ENCODE peak calls at places on chromosomes 5 and 9, in five cellular contexts. K is lung; I is CD8-positive, alpha-beta T cell; N is HepG2; Y is CD4-positive, alpha-beta memory T cell. B is an unnamed sample.

GRCh38 chr9:20315672-20316071 is 306.6 kb downstream of the MLLT3 start:
- DNase-seq in N (no peak), I (no peak), K (no peak), Y (no peak), B (no peak)

GRCh38 chr9:98768344-98768743 is 28.0 kb downstream of the ANKS6 start:
- DNase-seq in I (no peak), Y (no peak), K (no peak), N (no peak), B (no peak)

GRCh38 chr5:126516133-126516532 is 78.9 kb downstream of the ALDH7A1 start:
- DNase-seq in Y (no peak), I (no peak), K (no peak), N (no peak), B (no peak)

GRCh38 chr9:87606921-87607521 is 109.4 kb downstream of the DAPK1 start:
- DNase-seq in I (no peak), Y (no peak), N (no peak), K (no peak), B (no peak)

GRCh38 chr5:137085206-137085605 is 413.9 kb downstream of the SPOCK1 start:
- DNase-seq in N (no peak), I (no peak), Y (no peak), K (no peak), B (no peak)

GRCh38 chr9:131986576-131986975 is 93.1 kb downstream of the MED27 start:
- DNase-seq in Y (no peak), N (no peak), I (no peak), K (no peak), B (no peak)

GRCh38 chr5:159341914-159342313 is 11.6 kb upstream of the IL12B start:
- DNase-seq in K (peak; percentile 84), Y (peak; percentile 79), N (peak; percentile 62), I (peak; percentile 69), B (peak; percentile 12)

GRCh38 chr9:134411451-134412297 is 85.4 kb downstream of the RXRA start:
- DNase-seq in K (no peak), N (no peak), Y (no peak), I (no peak), B (no peak)

GRCh38 chr5:174166231-174167079 is 120.9 kb downstream of the NSG2 start:
- DNase-seq in I (no peak), K (no peak), N (no peak), Y (no peak), B (no peak)

GRCh38 chr5:152288499-152288898 is 116.6 kb downstream of the NMUR2 start:
- DNase-seq in I (no peak), Y (no peak), N (no peak), K (no peak), B (peak; percentile 14)

GRCh38 chr5:88548136-88548535 is 279.5 kb upstream of the TMEM161B start:
- DNase-seq in Y (no peak), N (no peak), K (no peak), I (no peak), B (no peak)

GRCh38 chr5:136047858-136048257 is 19.1 kb downstream of the TGFBI start:
- DNase-seq in I (no peak), K (no peak), N (no peak), Y (no peak), B (no peak)

GRCh38 chr5:107519900-107520354 is 150.8 kb downstream of the EFNA5 start:
- DNase-seq in K (no peak), Y (no peak), I (no peak), N (no peak), B (no peak)

GRCh38 chr5:160693831-160694473 is 158.1 kb downstream of the ATP10B start:
- DNase-seq in K (no peak), I (no peak), N (no peak), Y (no peak), B (no peak)

GRCh38 chr5:33148076-33148501 is 292.7 kb upstream of the TARS1 start:
- DNase-seq in N (peak; percentile 14), I (no peak), Y (no peak), K (no peak), B (no peak)

GRCh38 chr5:40437452-40437861 is 242.3 kb upstream of the PTGER4 start:
- DNase-seq in I (peak; percentile 27), K (no peak), N (no peak), Y (peak; percentile 29), B (no peak)

GRCh38 chr9:108544866-108545265 is 310.9 kb downstream of the ACTL7B start:
- DNase-seq in Y (no peak), N (no peak), K (no peak), I (no peak), B (no peak)

GRCh38 chr9:92611621-92612275 is 58.2 kb downstream of the IPPK start:
- DNase-seq in I (no peak), N (no peak), K (no peak), Y (no peak), B (no peak)

GRCh38 chr9:73863924-73864323 is 633.2 kb upstream of the RORB start:
- DNase-seq in Y (no peak), K (no peak), N (no peak), I (no peak), B (no peak)

GRCh38 chr5:134458234-134458633 is 46.6 kb upstream of the CDKN2AIPNL start:
- DNase-seq in K (no peak), I (no peak), N (no peak), Y (no peak), B (no peak)

GRCh38 chr5:157166494-157167218 is 592 bp upstream of the GARIN3 start:
- DNase-seq in Y (no peak), K (no peak), I (no peak), N (no peak), B (no peak)

GRCh38 chr9:14198544-14199510 is 115.1 kb downstream of the NFIB start:
- DNase-seq in N (no peak), K (no peak), I (no peak), Y (no peak), B (no peak)

GRCh38 chr9:116939605-116940004 is 252.5 kb downstream of the TRIM32 start:
- DNase-seq in I (no peak), Y (no peak), K (no peak), N (no peak), B (no peak)

GRCh38 chr9:130530932-130531331 is 48.4 kb upstream of the FUBP3 start:
- DNase-seq in I (no peak), N (peak; percentile 36), K (no peak), Y (no peak), B (no peak)

GRCh38 chr5:67879619-67880357 is 335.8 kb upstream of the PIK3R1 start:
- DNase-seq in K (no peak), I (no peak), Y (no peak), N (peak; percentile 3), B (no peak)

GRCh38 chr5:116466740-116467139 is 107.9 kb downstream of the SEMA6A start:
- DNase-seq in N (no peak), Y (no peak), K (no peak), I (no peak), B (no peak)

GRCh38 chr5:133939668-133940067 is 28.8 kb downstream of the C5orf15 start:
- DNase-seq in N (no peak), I (no peak), Y (no peak), K (no peak), B (no peak)

GRCh38 chr9:7273575-7273974 is 515.8 kb downstream of the KDM4C start:
- DNase-seq in I (no peak), K (no peak), N (no peak), Y (no peak), B (no peak)

GRCh38 chr9:78210841-78211301 is 25.0 kb upstream of the CEP78 start:
- DNase-seq in K (no peak), N (no peak), Y (peak; percentile 45), I (no peak), B (no peak)

GRCh38 chr9:3842839-3843238 is 317.0 kb upstream of the RFX3 start:
- DNase-seq in Y (no peak), I (no peak), K (no peak), N (no peak), B (no peak)

GRCh38 chr9:136886610-136887597 is 588 bp downstream of the TRAF2 start:
- DNase-seq in K (no peak), N (no peak), Y (no peak), I (no peak), B (no peak)

GRCh38 chr9:132214027-132214622 is 52.3 kb downstream of the NTNG2 start:
- DNase-seq in N (no peak), I (no peak), K (peak; percentile 77), Y (no peak), B (peak; percentile 57)

GRCh38 chr5:173697931-173698579 is 81.6 kb upstream of the BOD1 start:
- DNase-seq in I (no peak), Y (no peak), K (no peak), N (no peak), B (no peak)

GRCh38 chr5:34658023-34658422 is 1.9 kb downstream of the RAI14 start:
- DNase-seq in Y (no peak), N (peak; percentile 10), K (no peak), I (no peak), B (no peak)

GRCh38 chr5:34656700-34657549 is 797 bp downstream of the RAI14 start:
- DNase-seq in N (no peak), Y (peak; percentile 2), I (no peak), K (no peak), B (no peak)

GRCh38 chr5:34657550-34657921 is 1.4 kb downstream of the RAI14 start:
- DNase-seq in Y (no peak), K (no peak), N (peak; percentile 16), I (no peak), B (no peak)

GRCh38 chr5:34660444-34660843 is 4.3 kb downstream of the RAI14 start:
- DNase-seq in N (no peak), K (no peak), I (no peak), Y (no peak), B (no peak)

GRCh38 chr5:34659168-34659567 is 3.0 kb downstream of the RAI14 start:
- DNase-seq in Y (no peak), I (no peak), N (no peak), K (no peak), B (no peak)
- H3K4me1 ChIP-seq in Y (peaks cover 15% of the 10 kb centered on the region), I (peaks cover 15% of the 10 kb centered on the region), N (peaks cover 25% of the 10 kb centered on the region), K (peaks cover 11% of the 10 kb centered on the region), B (peaks cover 47% of the 10 kb centered on the region)

GRCh38 chr5:121885630-121886029 is 33.9 kb downstream of the FTMT start:
- DNase-seq in K (no peak), N (no peak), Y (no peak), I (no peak), B (no peak)
- H3K27ac ChIP-seq in K (no peak overlapping the region), N (no peak overlapping the region), Y (no peak overlapping the region), I (no peak overlapping the region), B (no peak overlapping the region)

DNA sequence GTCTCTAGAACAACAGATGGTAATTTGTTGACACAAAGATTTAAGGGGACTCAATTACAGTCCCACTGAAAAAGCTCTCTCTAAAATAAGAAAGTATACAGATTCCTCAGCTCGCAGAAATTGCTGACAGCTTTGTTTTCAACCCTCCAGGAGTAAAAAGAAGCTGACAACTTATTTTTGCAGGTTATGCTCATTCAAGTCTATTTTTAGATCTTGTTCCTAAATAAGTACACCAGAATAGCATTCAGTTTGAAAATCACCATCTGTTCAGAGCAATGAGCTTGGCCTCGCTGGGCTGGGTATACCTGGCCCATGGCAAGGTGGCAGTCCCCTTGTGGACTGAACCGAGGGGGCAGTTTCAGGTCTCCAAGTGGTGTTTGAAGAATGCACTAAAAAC is 169.3 kb downstream of the AUH start:
- DNase-seq in K (peak; percentile 28), Y (no peak), N (peak; percentile 30), I (no peak), B (no peak)
- H3K4me3 ChIP-seq in K (no peak overlapping the region), Y (no peak overlapping the region), N (no peak overlapping the region), I (no peak overlapping the region), B (peak overlapping the region; percentile 79)

DNA sequence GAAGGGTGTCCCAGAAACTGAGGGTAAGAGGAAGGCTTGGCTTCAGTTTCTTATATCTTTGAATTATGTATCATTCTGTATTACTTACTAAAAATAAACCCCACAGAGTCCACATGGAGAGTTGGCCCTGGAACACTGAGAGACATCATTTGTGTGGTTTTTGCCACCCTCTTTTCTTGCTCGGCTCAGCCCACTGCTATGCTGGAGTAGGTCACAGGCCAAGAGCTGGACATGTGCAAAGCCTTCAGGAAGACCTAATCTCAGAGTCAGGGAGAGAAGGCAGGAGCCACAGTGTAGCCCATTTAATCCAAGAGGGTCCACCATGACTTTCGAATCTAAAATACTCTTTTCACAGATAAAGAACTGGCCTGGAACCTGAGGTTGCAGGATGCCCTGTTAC is 47.5 kb downstream of the MAMDC2 start:
- DNase-seq in Y (no peak), K (no peak), I (no peak), N (no peak), B (no peak)
- H3K4me1 ChIP-seq in Y (no peaks in the 10 kb centered on the region), K (no peaks in the 10 kb centered on the region), I (no peaks in the 10 kb centered on the region), N (no peaks in the 10 kb centered on the region), B (no peaks in the 10 kb centered on the region)